ENCODE peak calls at places on chromosomes 16 and 17, in six cellular contexts. P is fibroblast of the aortic adventitia, E is cardiac fibroblast, T is AG04450, G is H1, J is heart left ventricle. L is an unnamed sample.

GRCh38 chr17:79624658-79625478 is 14.0 kb upstream of the RBFOX3 start:
- DNase-seq in P (no peak), E (no peak), T (no peak), G (peak), J (no peak), L (peak)

GRCh38 chr17:66803474-66803951 is 31.4 kb upstream of the CACNG5 start:
- DNase-seq in P (no peak), E (no peak), T (no peak), G (peak), J (no peak), L (no peak)

GRCh38 chr17:75614006-75614405 is 19.2 kb upstream of the SMIM5 start:
- DNase-seq in P (no peak), E (no peak), T (no peak), G (no peak), J (no peak), L (no peak)

GRCh38 chr16:70684146-70685060 is 1.4 kb downstream of the MTSS2 start:
- DNase-seq in P (no peak), E (no peak), T (no peak), G (no peak), J (peak), L (no peak)

GRCh38 chr16:85227262-85227923 is 115.1 kb upstream of the CIBAR2 start:
- DNase-seq in P (no peak), E (no peak), T (no peak), G (no peak), J (no peak), L (no peak)

GRCh38 chr17:65485388-65486299 is 75.8 kb downstream of the AXIN2 start:
- DNase-seq in P (peak), E (peak), T (no peak), G (no peak), J (peak), L (no peak)

GRCh38 chr17:80769516-80769915 is 222.1 kb upstream of the CHMP6 start:
- DNase-seq in P (no peak), E (no peak), T (no peak), G (no peak), J (no peak), L (no peak)

GRCh38 chr16:20744922-20745440 is 3.4 kb upstream of the THUMPD1 start:
- DNase-seq in P (no peak), E (no peak), T (no peak), G (no peak), J (peak), L (no peak)

GRCh38 chr17:81342062-81342699 is 47.1 kb upstream of the SLC38A10 start:
- DNase-seq in P (peak), E (peak), T (no peak), G (no peak), J (peak), L (no peak)

GRCh38 chr16:58418601-58419000 is 26.3 kb downstream of the GINS3 start:
- DNase-seq in P (peak), E (peak), T (no peak), G (no peak), J (peak), L (no peak)

GRCh38 chr17:57914274-57915147 is 40.7 kb downstream of the CUEDC1 start:
- DNase-seq in P (no peak), E (no peak), T (no peak), G (no peak), J (no peak), L (no peak)

GRCh38 chr16:82761236-82761635 is 134.5 kb downstream of the CDH13 start:
- DNase-seq in P (peak), E (peak), T (peak), G (no peak), J (peak), L (no peak)

GRCh38 chr16:57513371-57514102 is 22.8 kb downstream of the CCDC102A start:
- DNase-seq in P (no peak), E (no peak), T (no peak), G (no peak), J (no peak), L (no peak)

GRCh38 chr16:54466233-54466632 is 179.6 kb upstream of the IRX3 start:
- DNase-seq in P (no peak), E (no peak), T (no peak), G (no peak), J (no peak), L (no peak)

GRCh38 chr17:34556384-34556783 is 23.0 kb upstream of the TMEM132E start:
- DNase-seq in P (peak), E (peak), T (no peak), G (peak), J (no peak), L (no peak)

GRCh38 chr16:27529962-27530361 is 19.8 kb downstream of the GTF3C1 start:
- DNase-seq in P (no peak), E (peak), T (peak), G (no peak), J (no peak), L (no peak)

DNA sequence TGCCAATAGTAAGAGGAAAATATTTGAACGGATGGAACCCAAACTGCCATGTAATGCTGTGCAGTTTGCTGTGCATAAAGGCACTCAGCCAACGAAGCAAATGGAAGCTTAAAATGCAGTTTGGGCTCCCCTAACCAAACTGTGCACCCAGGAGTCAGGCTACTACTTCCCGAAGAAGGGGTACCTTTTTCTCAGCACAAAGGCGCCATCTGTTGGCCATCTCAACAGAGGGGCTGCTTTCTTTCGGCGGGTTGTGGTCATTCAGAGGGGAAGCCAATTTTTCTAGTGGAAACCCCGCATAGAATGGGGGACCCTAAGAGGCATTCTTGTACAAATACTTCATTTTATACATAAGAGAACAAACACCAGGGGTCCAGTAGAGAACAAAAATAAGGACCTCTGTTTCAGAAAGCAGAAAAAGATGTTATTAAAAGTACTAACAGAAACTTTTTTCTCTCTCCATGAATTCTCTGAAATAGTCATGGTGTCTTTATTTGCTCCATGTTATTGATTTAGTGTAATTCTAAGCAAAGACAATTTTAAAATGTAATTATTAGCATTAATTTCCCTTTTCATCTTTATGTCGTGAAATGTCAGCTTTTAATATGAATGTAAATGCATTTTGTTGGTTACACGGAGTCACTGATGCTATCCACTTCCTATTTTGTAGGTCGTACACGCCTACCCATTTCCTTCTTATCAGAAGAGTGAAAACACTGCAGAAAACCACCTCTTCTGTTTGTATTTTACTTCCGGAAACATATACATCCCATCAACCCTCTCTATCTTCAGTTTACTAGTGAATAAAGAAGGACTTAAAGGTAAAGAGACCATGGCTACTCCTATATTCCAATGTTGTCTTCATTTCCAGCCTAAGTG is 453.3 kb downstream of the KCNJ2 start:
- DNase-seq in P (peak), E (peak), T (no peak), G (peak), J (peak), L (no peak)
- TF ChIP-seq CTCF in P (peak), E (peak), T (peak), G (peak), J (peak), L (peak)

DNA sequence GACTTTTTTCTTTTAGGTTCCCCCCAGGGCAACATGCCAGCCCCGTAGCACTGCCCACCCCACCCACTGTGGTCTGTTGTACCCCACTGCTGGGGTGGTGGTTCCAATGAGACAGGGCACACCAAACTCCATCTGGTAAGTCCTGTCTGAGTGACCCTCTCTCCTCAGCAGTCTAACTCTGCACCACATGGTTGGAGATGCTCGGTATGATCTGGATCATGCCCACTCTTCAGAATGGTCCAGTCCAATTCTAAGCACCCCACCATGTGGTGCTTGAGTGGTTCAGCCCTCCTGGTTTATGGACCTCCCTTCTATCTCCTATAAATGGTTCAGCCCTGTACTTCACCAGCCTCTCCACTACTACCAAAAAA is 5.9 kb downstream of the KDM6B start:
- DNase-seq in P (peak), E (peak), T (no peak), G (no peak), J (no peak), L (no peak)
- TF ChIP-seq CTCF in P (no peak), E (no peak), T (no peak), G (no peak), J (no peak), L (no peak)

DNA sequence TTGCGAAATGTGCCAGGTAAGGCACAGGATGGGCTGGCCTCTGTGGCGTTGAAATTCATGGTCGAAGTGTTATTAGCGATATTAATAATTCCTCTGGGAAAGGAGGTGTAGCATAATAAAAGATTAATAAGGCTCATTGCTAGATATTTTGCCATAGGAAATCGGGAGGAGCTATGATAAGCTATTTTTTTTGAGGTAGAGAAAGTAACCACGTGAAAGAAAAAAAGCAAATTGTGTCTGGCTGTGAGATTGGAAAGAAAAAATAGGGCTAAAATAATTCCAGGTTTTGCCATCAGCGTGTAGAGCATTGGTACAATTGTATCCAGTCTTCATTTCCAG is 1.0 kb downstream of the TANC2 start:
- DNase-seq in P (no peak), E (no peak), T (no peak), G (no peak), J (no peak), L (no peak)
- TF ChIP-seq CTCF in P (no peak), E (no peak), T (no peak), G (no peak), J (no peak), L (no peak)

GRCh38 chr17:17445925-17446665 is 30.7 kb upstream of the MED9 start:
- DNase-seq in P (peak), E (peak), T (peak), G (no peak), J (no peak), L (no peak)
- TF ChIP-seq CTCF in P (no peak), E (no peak), T (peak), G (no peak), J (no peak), L (no peak)